ENCODE peak calls at places on chromosomes 3 and 15, in ten cellular contexts. A is KBM-7; L is stimulated activated CD8-positive, alpha-beta memory T cell treated with anti-CD3 and anti-CD28 coated beads, Interleukin-12 subunit alpha, Interleukin-12 subunit beta, amount 100 ng/mL, for 1 hour; I is stimulated activated CD4-positive, alpha-beta T cell treated with anti-CD3 and anti-CD28 coated beads, TNF-alpha, amount 100 ng/mL, for 48 hours; Q is dermis microvascular lymphatic vessel endothelial cell; E is nephron progenitor cell; H is SIG-M5; M is DMS79 treated with DMSO at 0.1 percent for 48 hours; C is AG09309; B is CD8-positive, alpha-beta memory T cell. W is an unnamed sample.

GRCh38 chr3:62688050-62688449 is 187.2 kb downstream of the CADPS start:
- DNase-seq in A (no peak), L (no peak), I (no peak), Q (no peak), E (no peak), H (no peak), M (no peak), C (no peak), B (no peak), W (no peak)

GRCh38 chr3:124552224-124552623 is 178.0 kb upstream of the UMPS start:
- DNase-seq in A (no peak), L (no peak), I (no peak), Q (peak), E (no peak), H (no peak), M (peak), C (no peak), B (no peak), W (no peak)

GRCh38 chr15:87489902-87490301 is 766.6 kb downstream of the NTRK3 start:
- DNase-seq in A (no peak), L (no peak), I (no peak), Q (no peak), E (no peak), H (no peak), M (no peak), C (no peak), B (no peak), W (no peak)

GRCh38 chr3:67595424-67595823 is 59.0 kb downstream of the SUCLG2 start:
- DNase-seq in A (no peak), L (no peak), I (no peak), Q (no peak), E (no peak), H (no peak), M (no peak), C (no peak), B (no peak), W (no peak)

GRCh38 chr3:197428961-197429360 is 126.8 kb downstream of the BDH1 start:
- DNase-seq in A (no peak), L (no peak), I (no peak), Q (no peak), E (peak), H (no peak), M (no peak), C (no peak), B (no peak), W (no peak)

GRCh38 chr3:194632211-194632982 is 822 bp downstream of the TMEM44 start:
- DNase-seq in A (peak), L (no peak), I (no peak), Q (peak), E (no peak), H (no peak), M (no peak), C (no peak), B (no peak), W (no peak)

GRCh38 chr15:78205856-78206255 is 28.5 kb downstream of the ACSBG1 start:
- DNase-seq in A (no peak), L (no peak), I (no peak), Q (no peak), E (no peak), H (no peak), M (no peak), C (no peak), B (no peak), W (no peak)

GRCh38 chr15:44308415-44308814 is 19.9 kb downstream of the GOLM2 start:
- DNase-seq in A (no peak), L (no peak), I (peak), Q (no peak), E (no peak), H (no peak), M (no peak), C (no peak), B (no peak), W (no peak)

W was measured in pulmonary artery endothelial cell.